ENCODE peak calls at places on chromosomes 16 and 17, in eight cellular contexts. W is fibroblast of mammary gland, E is endothelial cell, S is endodermal cell, J is cardiac fibroblast, T is breast epithelium, I is Calu3, P is AG04450. L is an unnamed sample.
A peak's percentile ranks its signal among the peaks of the same experiment; 100 is the strongest.

GRCh38 chr17:49690256-49690655 is 12.4 kb upstream of the SPOP start:
- DNase-seq in T (no peak), E (no peak), P (no peak), S (peak; percentile 39), J (no peak), I (no peak), W (no peak), L (no peak)

GRCh38 chr17:48025904-48026502 is 11.6 kb downstream of the COPZ2 start:
- DNase-seq in P (no peak), S (no peak), E (no peak), T (no peak), I (peak; percentile 24), J (no peak), W (no peak), L (no peak)

GRCh38 chr16:2090819-2091721 is 43.3 kb downstream of the TSC2 start:
- DNase-seq in J (peak; percentile 51), W (peak; percentile 31), T (peak; percentile 66), I (peak; percentile 82), E (peak; percentile 89), S (peak; percentile 97), P (no peak), L (no peak)

GRCh38 chr16:17271687-17272086 is 199.1 kb downstream of the XYLT1 start:
- DNase-seq in J (peak; percentile 5), E (no peak), T (no peak), S (no peak), P (no peak), I (peak; percentile 22), W (no peak), L (peak; percentile 53)

GRCh38 chr16:89557936-89558490 is 2.5 kb upstream of the RPL13 start:
- DNase-seq in T (no peak), P (no peak), E (no peak), W (no peak), J (no peak), S (no peak), I (no peak), L (no peak)

GRCh38 chr17:79829004-79829403 is 10.2 kb downstream of the CBX4 start:
- DNase-seq in T (no peak), I (no peak), S (no peak), W (no peak), J (no peak), E (no peak), P (no peak), L (no peak)

GRCh38 chr16:4556580-4556979 is 440 bp downstream of the C16orf96 start:
- DNase-seq in I (peak; percentile 20), E (no peak), P (no peak), W (no peak), J (no peak), S (no peak), T (no peak), L (no peak)

GRCh38 chr17:7833795-7834553 is at the start of gene KDM6B:
- DNase-seq in I (peak; percentile 84), P (peak; percentile 67), J (peak; percentile 95), T (peak; percentile 95), W (peak; percentile 86), E (peak; percentile 85), S (peak; percentile 98), L (peak; percentile 60)

GRCh38 chr17:869567-870530 is 87.7 kb downstream of the MRM3 start:
- DNase-seq in E (no peak), P (no peak), I (no peak), S (peak; percentile 67), W (peak; percentile 88), T (no peak), J (peak; percentile 57), L (no peak)

GRCh38 chr16:84933774-84934571 is 77.4 kb downstream of the ZDHHC7 start:
- DNase-seq in S (no peak), J (peak; percentile 38), W (no peak), I (no peak), T (no peak), P (no peak), E (no peak), L (peak; percentile 50)

GRCh38 chr17:43043306-43043705 is 18.3 kb downstream of the RND2 start:
- DNase-seq in T (no peak), P (no peak), J (no peak), S (no peak), W (no peak), E (no peak), I (no peak), L (no peak)

GRCh38 chr16:70434489-70435260 is 4.2 kb downstream of the ST3GAL2 start:
- DNase-seq in E (no peak), I (no peak), P (no peak), T (no peak), J (no peak), W (no peak), S (no peak), L (no peak)

GRCh38 chr16:557463-558297 is 2.5 kb upstream of the PRR35 start:
- DNase-seq in J (no peak), I (no peak), W (no peak), E (no peak), T (no peak), S (no peak), P (no peak), L (no peak)

GRCh38 chr17:78537217-78537860 is 39.9 kb downstream of the DNAH17 start:
- DNase-seq in T (no peak), W (no peak), E (no peak), J (no peak), I (no peak), S (peak; percentile 38), P (no peak), L (no peak)

GRCh38 chr17:58224315-58224714 is 5.3 kb upstream of the MKS1 start:
- DNase-seq in S (no peak), I (no peak), W (peak; percentile 60), T (no peak), P (no peak), J (peak; percentile 48), E (no peak), L (no peak)

GRCh38 chr16:85673529-85674417 is 15.0 kb downstream of the GINS2 start:
- DNase-seq in E (no peak), W (peak; percentile 80), P (peak; percentile 29), J (peak; percentile 80), S (no peak), T (peak; percentile 10), I (no peak), L (no peak)

GRCh38 chr16:87056083-87056482 is 261.1 kb downstream of the C16orf95 start:
- DNase-seq in J (peak; percentile 47), W (peak; percentile 65), P (no peak), T (peak; percentile 9), S (peak; percentile 41), I (no peak), E (no peak), L (no peak)
- TF ChIP-seq CTCF in J (peak; percentile 44), W (peak; percentile 47), P (peak; percentile 47), T (no peak), S (peak; percentile 21), I (no peak), E (no peak), L (no peak)

GRCh38 chr16:35523991-35524390 is 2064.6 kb downstream of the TP53TG3F start:
- DNase-seq in E (no peak), J (no peak), T (no peak), S (no peak), I (no peak), W (no peak), P (no peak), L (no peak)

DNA sequence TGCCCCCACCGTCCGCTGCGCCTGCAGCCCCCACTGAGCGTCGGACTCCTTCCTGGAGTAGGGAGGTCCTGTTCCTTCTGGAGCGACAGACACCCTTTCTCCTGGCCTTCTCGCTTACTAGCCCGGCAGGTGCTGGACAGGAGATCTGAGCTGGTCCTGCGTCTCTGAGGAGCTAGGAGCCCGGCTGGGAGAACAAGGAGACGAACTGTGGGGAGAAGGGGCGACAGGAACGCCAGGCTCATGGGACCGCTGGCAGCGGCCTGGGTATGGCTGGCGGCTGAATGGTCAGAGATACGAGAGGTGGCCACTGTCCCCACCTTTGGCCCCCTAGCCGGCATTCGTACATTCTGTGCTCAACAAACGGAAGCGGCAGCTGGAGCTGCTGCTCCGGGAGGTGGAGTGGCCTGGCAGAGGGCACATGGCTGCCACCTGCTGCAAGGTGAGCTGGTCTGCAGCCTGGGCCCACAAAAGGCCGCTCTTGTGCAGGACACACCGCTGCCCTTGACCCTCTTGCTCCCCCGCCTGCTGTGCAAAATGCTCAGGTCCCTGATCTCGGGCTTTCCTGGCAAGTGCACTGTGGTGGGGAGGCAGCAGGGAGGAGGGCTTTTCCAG is 2066.7 kb downstream of the TP53TG3F start:
- DNase-seq in T (no peak), E (no peak), J (no peak), W (no peak), P (no peak), I (no peak), S (no peak), L (no peak)
- TF ChIP-seq CTCF in T (no peak), E (no peak), J (no peak), W (no peak), P (no peak), I (no peak), S (no peak), L (no peak)

DNA sequence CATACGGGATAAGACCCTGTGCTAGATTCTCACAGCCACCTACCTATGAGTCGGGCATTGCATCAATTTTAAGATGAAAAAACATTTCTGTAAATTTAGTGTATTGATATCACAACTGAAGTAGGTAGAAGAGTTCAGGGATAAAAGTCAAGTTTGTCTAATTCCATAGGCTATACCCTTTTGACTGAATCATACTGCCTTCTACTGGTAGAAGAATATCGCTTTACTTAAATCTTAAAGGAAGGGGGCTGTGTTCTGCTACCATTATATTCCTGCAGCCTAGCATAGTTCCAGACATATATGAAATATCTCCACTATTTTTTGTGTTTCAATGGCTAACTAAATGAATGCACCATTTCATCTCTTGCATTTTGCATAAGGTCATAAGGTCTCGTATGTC is 1128.6 kb downstream of the CDH8 start:
- DNase-seq in J (no peak), T (no peak), I (no peak), S (no peak), W (no peak), E (no peak), P (no peak), L (no peak)
- TF ChIP-seq CTCF in J (no peak), T (no peak), I (no peak), S (peak; percentile 74), W (no peak), E (peak; percentile 24), P (no peak), L (no peak)

GRCh38 chr16:28880955-28881354 is 2.7 kb downstream of the ATP2A1 start:
- DNase-seq in I (no peak), P (no peak), J (no peak), S (no peak), T (no peak), W (no peak), E (no peak), L (no peak)

GRCh38 chr16:28883221-28883996 is 5.1 kb downstream of the ATP2A1 start:
- DNase-seq in J (no peak), P (no peak), W (no peak), T (no peak), S (no peak), E (no peak), I (no peak), L (no peak)

GRCh38 chr16:28886945-28887344 is 8.7 kb downstream of the ATP2A1 start:
- DNase-seq in T (no peak), I (no peak), P (no peak), S (no peak), J (no peak), E (no peak), W (no peak), L (no peak)

GRCh38 chr16:28882476-28883180 is 4.3 kb downstream of the ATP2A1 start:
- DNase-seq in P (no peak), W (no peak), E (no peak), T (no peak), I (no peak), J (no peak), S (peak; percentile 70), L (no peak)

GRCh38 chr16:28884045-28884444 is 5.8 kb downstream of the ATP2A1 start:
- DNase-seq in E (no peak), S (no peak), P (no peak), J (no peak), W (no peak), T (no peak), I (no peak), L (no peak)
- TF ChIP-seq CTCF in E (no peak), S (no peak), P (no peak), J (no peak), W (no peak), T (no peak), I (no peak), L (no peak)

L was measured in dorsolateral prefrontal cortex.